ENCODE peak calls at places on chromosomes 1 and 21, in nine cellular contexts. C, X, H, B, U, R, K, P and L are unnamed samples.

GRCh38 chr1:235553063-235553675 is 48.9 kb upstream of the B3GALNT2 start:
- DNase-seq in C (no peak), X (no peak), H (no peak), B (no peak), U (no peak), R (no peak), K (no peak), P (no peak), L (no peak)

GRCh38 chr1:82604524-82604923 is 803.8 kb downstream of the ADGRL2 start:
- DNase-seq in C (no peak), X (no peak), H (no peak), B (no peak), U (no peak), R (no peak), K (no peak), P (no peak), L (no peak)

GRCh38 chr1:27868556-27868931 is 3.8 kb upstream of the THEMIS2 start:
- DNase-seq in C (no peak), X (no peak), H (no peak), B (no peak), U (no peak), R (no peak), K (no peak), P (no peak), L (no peak)

GRCh38 chr1:3699596-3699995 is 47.3 kb downstream of the TP73 start:
- DNase-seq in C (no peak), X (no peak), H (no peak), B (no peak), U (no peak), R (no peak), K (no peak), P (no peak), L (no peak)

GRCh38 chr1:153510984-153511410 is 24.8 kb downstream of the S100A6 start:
- DNase-seq in C (peak), X (peak), H (peak), B (peak), U (peak), R (no peak), K (peak), P (peak), L (peak)

GRCh38 chr1:184190626-184191025 is 139.1 kb downstream of the TSEN15 start:
- DNase-seq in C (no peak), X (no peak), H (no peak), B (no peak), U (no peak), R (no peak), K (no peak), P (no peak), L (no peak)

GRCh38 chr21:35925497-35925896 is 134.8 kb downstream of the SETD4 start:
- DNase-seq in C (no peak), X (no peak), H (no peak), B (peak), U (peak), R (no peak), K (no peak), P (no peak), L (no peak)

GRCh38 chr1:37606481-37607263 is 10.9 kb upstream of the GNL2 start:
- DNase-seq in C (no peak), X (no peak), H (no peak), B (no peak), U (peak), R (no peak), K (no peak), P (no peak), L (no peak)

GRCh38 chr1:207831517-207832327 is 79.2 kb downstream of the CD34 start:
- DNase-seq in C (peak), X (no peak), H (peak), B (no peak), U (peak), R (no peak), K (peak), P (no peak), L (no peak)

GRCh38 chr1:239276051-239276450 is 110.3 kb upstream of the CHRM3 start:
- DNase-seq in C (no peak), X (no peak), H (no peak), B (no peak), U (no peak), R (no peak), K (no peak), P (no peak), L (no peak)

GRCh38 chr1:246608616-246609376 is 42.5 kb downstream of the CNST start:
- DNase-seq in C (peak), X (no peak), H (peak), B (peak), U (peak), R (no peak), K (no peak), P (no peak), L (peak)

GRCh38 chr1:208086116-208086515 is 158.1 kb downstream of the PLXNA2 start:
- DNase-seq in C (no peak), X (no peak), H (no peak), B (no peak), U (peak), R (no peak), K (no peak), P (no peak), L (no peak)

GRCh38 chr1:161676958-161677689 is 14.2 kb downstream of the FCGR2B start:
- DNase-seq in C (no peak), X (no peak), H (no peak), B (peak), U (no peak), R (no peak), K (no peak), P (no peak), L (no peak)

GRCh38 chr1:213166868-213167267 is 115.8 kb downstream of the RPS6KC1 start:
- DNase-seq in C (no peak), X (no peak), H (no peak), B (no peak), U (no peak), R (no peak), K (no peak), P (no peak), L (no peak)

GRCh38 chr1:219373616-219373935 is 199.9 kb downstream of the LYPLAL1 start:
- DNase-seq in C (no peak), X (no peak), H (no peak), B (no peak), U (no peak), R (no peak), K (no peak), P (no peak), L (no peak)

GRCh38 chr1:203351037-203351625 is at the start of gene FMOD:
- DNase-seq in C (no peak), X (no peak), H (no peak), B (peak), U (peak), R (no peak), K (no peak), P (no peak), L (no peak)

GRCh38 chr1:35558374-35559316 is 1.0 kb downstream of the NCDN start:
- DNase-seq in C (no peak), X (no peak), H (no peak), B (no peak), U (no peak), R (no peak), K (peak), P (no peak), L (no peak)

GRCh38 chr1:209838537-209838936 is 10.8 kb downstream of the UTP25 start:
- DNase-seq in C (no peak), X (no peak), H (no peak), B (no peak), U (no peak), R (no peak), K (no peak), P (no peak), L (no peak)

GRCh38 chr1:37501661-37502060 is 12.9 kb downstream of the MEAF6 start:
- DNase-seq in C (no peak), X (no peak), H (no peak), B (no peak), U (no peak), R (no peak), K (peak), P (no peak), L (no peak)